ENCODE peak calls at places on chromosome 2, in nine cellular contexts. One of them, this sample, is unnamed.

GRCh38 chr2:65316072-65316471 is 88.4 kb downstream of the ACTR2 start:
- DNase-seq in prostate gland: peak
- DNase-seq in uterus: peak
- DNase-seq in lower leg skin: peak
- DNase-seq in progenitor cell of endocrine pancreas: no peak
- DNase-seq in PC-9: no peak
- DNase-seq in H54: no peak
- DNase-seq in amniotic epithelial cell: no peak
- DNase-seq in non-pigmented ciliary epithelial cell: no peak
- DNase-seq in this sample: no peak

GRCh38 chr2:67290451-67290991 is 106.6 kb upstream of the ETAA1 start:
- DNase-seq in prostate gland: no peak
- DNase-seq in uterus: no peak
- DNase-seq in lower leg skin: no peak
- DNase-seq in progenitor cell of endocrine pancreas: no peak
- DNase-seq in PC-9: peak
- DNase-seq in H54: no peak
- DNase-seq in amniotic epithelial cell: peak
- DNase-seq in non-pigmented ciliary epithelial cell: peak
- DNase-seq in this sample: no peak

GRCh38 chr2:240144649-240145261 is 4.3 kb upstream of the OTOS start:
- DNase-seq in prostate gland: no peak
- DNase-seq in uterus: no peak
- DNase-seq in lower leg skin: no peak
- DNase-seq in progenitor cell of endocrine pancreas: no peak
- DNase-seq in PC-9: no peak
- DNase-seq in H54: no peak
- DNase-seq in amniotic epithelial cell: no peak
- DNase-seq in non-pigmented ciliary epithelial cell: no peak
- DNase-seq in this sample: no peak

GRCh38 chr2:218276986-218277755 is 6.9 kb downstream of the PNKD start:
- DNase-seq in prostate gland: no peak
- DNase-seq in uterus: no peak
- DNase-seq in lower leg skin: no peak
- DNase-seq in progenitor cell of endocrine pancreas: no peak
- DNase-seq in PC-9: no peak
- DNase-seq in H54: no peak
- DNase-seq in amniotic epithelial cell: no peak
- DNase-seq in non-pigmented ciliary epithelial cell: no peak
- DNase-seq in this sample: no peak

GRCh38 chr2:75053484-75054112 is 95.2 kb downstream of the POLE4 start:
- DNase-seq in prostate gland: peak
- DNase-seq in uterus: no peak
- DNase-seq in lower leg skin: no peak
- DNase-seq in progenitor cell of endocrine pancreas: peak
- DNase-seq in PC-9: peak
- DNase-seq in H54: peak
- DNase-seq in amniotic epithelial cell: peak
- DNase-seq in non-pigmented ciliary epithelial cell: no peak
- DNase-seq in this sample: no peak

GRCh38 chr2:160283675-160284074 is 83.6 kb upstream of the ITGB6 start:
- DNase-seq in prostate gland: no peak
- DNase-seq in uterus: no peak
- DNase-seq in lower leg skin: no peak
- DNase-seq in progenitor cell of endocrine pancreas: no peak
- DNase-seq in PC-9: no peak
- DNase-seq in H54: no peak
- DNase-seq in amniotic epithelial cell: no peak
- DNase-seq in non-pigmented ciliary epithelial cell: no peak
- DNase-seq in this sample: no peak

GRCh38 chr2:151916632-151917031 is 88.4 kb upstream of the ARL5A start:
- DNase-seq in prostate gland: no peak
- DNase-seq in uterus: no peak
- DNase-seq in lower leg skin: no peak
- DNase-seq in progenitor cell of endocrine pancreas: no peak
- DNase-seq in PC-9: no peak
- DNase-seq in H54: no peak
- DNase-seq in amniotic epithelial cell: no peak
- DNase-seq in non-pigmented ciliary epithelial cell: no peak
- DNase-seq in this sample: no peak

GRCh38 chr2:46632349-46632748 is 153.0 kb downstream of the TMEM247 start:
- DNase-seq in prostate gland: no peak
- DNase-seq in uterus: no peak
- DNase-seq in lower leg skin: no peak
- DNase-seq in progenitor cell of endocrine pancreas: no peak
- DNase-seq in PC-9: no peak
- DNase-seq in H54: no peak
- DNase-seq in amniotic epithelial cell: peak
- DNase-seq in non-pigmented ciliary epithelial cell: no peak
- DNase-seq in this sample: no peak

GRCh38 chr2:10467401-10467800 is 19.3 kb upstream of the ODC1 start:
- DNase-seq in prostate gland: no peak
- DNase-seq in uterus: no peak
- DNase-seq in lower leg skin: no peak
- DNase-seq in progenitor cell of endocrine pancreas: no peak
- DNase-seq in PC-9: no peak
- DNase-seq in H54: no peak
- DNase-seq in amniotic epithelial cell: no peak
- DNase-seq in non-pigmented ciliary epithelial cell: no peak
- DNase-seq in this sample: no peak